ENCODE peak calls at places on chromosomes 7 and 10, in four cellular contexts. One of them, this sample, is unnamed.

GRCh38 chr10:33412261-33413092 is 78.0 kb upstream of the NRP1 start:
- DNase-seq in naive thymus-derived CD8-positive, alpha-beta T cell: no peak
- DNase-seq in AG08396: peak
- DNase-seq in hepatocyte: peak
- DNase-seq in this sample: no peak

GRCh38 chr7:156655232-156655628 is 14.7 kb downstream of the RNF32 start:
- DNase-seq in naive thymus-derived CD8-positive, alpha-beta T cell: no peak
- DNase-seq in AG08396: no peak
- DNase-seq in hepatocyte: no peak
- DNase-seq in this sample: no peak

GRCh38 chr10:31075434-31075833 is 43.8 kb upstream of the ZNF438 start:
- DNase-seq in naive thymus-derived CD8-positive, alpha-beta T cell: no peak
- DNase-seq in AG08396: peak
- DNase-seq in hepatocyte: no peak
- DNase-seq in this sample: no peak

GRCh38 chr10:48594799-48595198 is 10.1 kb downstream of the ARHGAP22 start:
- DNase-seq in naive thymus-derived CD8-positive, alpha-beta T cell: no peak
- DNase-seq in AG08396: no peak
- DNase-seq in hepatocyte: no peak
- DNase-seq in this sample: no peak

GRCh38 chr7:152158801-152159587 is 133.5 kb downstream of the GALNT11 start:
- DNase-seq in naive thymus-derived CD8-positive, alpha-beta T cell: no peak
- DNase-seq in AG08396: no peak
- DNase-seq in hepatocyte: no peak
- DNase-seq in this sample: no peak

GRCh38 chr7:1533569-1534329 is 3.2 kb downstream of the MAFK start:
- DNase-seq in naive thymus-derived CD8-positive, alpha-beta T cell: no peak
- DNase-seq in AG08396: peak
- DNase-seq in hepatocyte: peak
- DNase-seq in this sample: peak

GRCh38 chr7:155947051-155947450 is 134.8 kb upstream of the SHH start:
- DNase-seq in naive thymus-derived CD8-positive, alpha-beta T cell: no peak
- DNase-seq in AG08396: no peak
- DNase-seq in hepatocyte: no peak
- DNase-seq in this sample: peak

GRCh38 chr10:1939016-1939415 is 201.7 kb upstream of the ADARB2 start:
- DNase-seq in naive thymus-derived CD8-positive, alpha-beta T cell: peak
- DNase-seq in AG08396: no peak
- DNase-seq in hepatocyte: no peak
- DNase-seq in this sample: no peak

GRCh38 chr7:945556-946255 is 8.8 kb downstream of the ADAP1 start:
- DNase-seq in naive thymus-derived CD8-positive, alpha-beta T cell: no peak
- DNase-seq in AG08396: no peak
- DNase-seq in hepatocyte: peak
- DNase-seq in this sample: peak

GRCh38 chr10:31288001-31288400 is 31.0 kb upstream of the ZEB1 start:
- DNase-seq in naive thymus-derived CD8-positive, alpha-beta T cell: no peak
- DNase-seq in AG08396: no peak
- DNase-seq in hepatocyte: no peak
- DNase-seq in this sample: no peak

GRCh38 chr7:90210925-90211324 is 615 bp upstream of the STEAP2 start:
- DNase-seq in naive thymus-derived CD8-positive, alpha-beta T cell: no peak
- DNase-seq in AG08396: no peak
- DNase-seq in hepatocyte: peak
- DNase-seq in this sample: peak

GRCh38 chr7:41006591-41006990 is 696.3 kb downstream of the INHBA start:
- DNase-seq in naive thymus-derived CD8-positive, alpha-beta T cell: no peak
- DNase-seq in AG08396: no peak
- DNase-seq in hepatocyte: no peak
- DNase-seq in this sample: no peak

GRCh38 chr10:132518572-132519381 is 18.8 kb upstream of the INPP5A start:
- DNase-seq in naive thymus-derived CD8-positive, alpha-beta T cell: no peak
- DNase-seq in AG08396: no peak
- DNase-seq in hepatocyte: peak
- DNase-seq in this sample: peak

GRCh38 chr7:47400741-47401206 is 181.1 kb downstream of the TNS3 start:
- DNase-seq in naive thymus-derived CD8-positive, alpha-beta T cell: no peak
- DNase-seq in AG08396: no peak
- DNase-seq in hepatocyte: no peak
- DNase-seq in this sample: no peak

GRCh38 chr7:18494821-18495408 is 634 bp upstream of the HDAC9 start:
- DNase-seq in naive thymus-derived CD8-positive, alpha-beta T cell: no peak
- DNase-seq in AG08396: peak
- DNase-seq in hepatocyte: no peak
- DNase-seq in this sample: no peak

GRCh38 chr10:14742382-14742781 is 32.3 kb downstream of the FAM107B start:
- DNase-seq in naive thymus-derived CD8-positive, alpha-beta T cell: no peak
- DNase-seq in AG08396: no peak
- DNase-seq in hepatocyte: no peak
- DNase-seq in this sample: no peak

GRCh38 chr10:120514035-120514620 is 57.1 kb downstream of the PLPP4 start:
- DNase-seq in naive thymus-derived CD8-positive, alpha-beta T cell: no peak
- DNase-seq in AG08396: peak
- DNase-seq in hepatocyte: peak
- DNase-seq in this sample: peak

GRCh38 chr7:5396999-5397656 is 26.5 kb downstream of the TNRC18 start:
- DNase-seq in naive thymus-derived CD8-positive, alpha-beta T cell: peak
- DNase-seq in AG08396: peak
- DNase-seq in hepatocyte: peak
- DNase-seq in this sample: no peak

GRCh38 chr10:15084502-15084922 is 4.1 kb downstream of the ACBD7 start:
- DNase-seq in naive thymus-derived CD8-positive, alpha-beta T cell: peak
- DNase-seq in AG08396: peak
- DNase-seq in hepatocyte: peak
- DNase-seq in this sample: no peak

GRCh38 chr7:132049462-132050304 is 493.3 kb upstream of the PODXL start:
- DNase-seq in naive thymus-derived CD8-positive, alpha-beta T cell: no peak
- DNase-seq in AG08396: no peak
- DNase-seq in hepatocyte: peak
- DNase-seq in this sample: peak

GRCh38 chr7:50766106-50766505 is 16.6 kb downstream of the GRB10 start:
- DNase-seq in naive thymus-derived CD8-positive, alpha-beta T cell: no peak
- DNase-seq in AG08396: no peak
- DNase-seq in hepatocyte: no peak
- DNase-seq in this sample: no peak

This sample was measured in islet precursor cell.